ENCODE peak calls at places on chromosome 13, in five cellular contexts. K is H1, P is K562, V is GM12878, F is HCT116. T is an unnamed sample.

GRCh38 chr13:108573455-108573854 is 56.0 kb upstream of the MYO16 start:
- DNase-seq in K (no peak), P (no peak), V (no peak), F (no peak), T (no peak)

GRCh38 chr13:44932171-44932849 is 57.0 kb downstream of the NUFIP1 start:
- DNase-seq in K (no peak), P (no peak), V (no peak), F (no peak), T (no peak)

GRCh38 chr13:25375727-25376358 is 4.1 kb downstream of the ATP8A2 start:
- DNase-seq in K (peak), P (peak), V (no peak), F (peak), T (peak)

GRCh38 chr13:32622827-32623226 is 36.6 kb downstream of the PDS5B start:
- DNase-seq in K (no peak), P (no peak), V (no peak), F (no peak), T (no peak)

GRCh38 chr13:94192576-94192975 is 286.9 kb downstream of the DCT start:
- DNase-seq in K (peak), P (no peak), V (no peak), F (no peak), T (peak)

GRCh38 chr13:114199961-114200672 is 21.1 kb downstream of the CFAP97D2 start:
- DNase-seq in K (no peak), P (no peak), V (no peak), F (no peak), T (no peak)

GRCh38 chr13:106484755-106485193 is 50.7 kb downstream of the EFNB2 start:
- DNase-seq in K (no peak), P (no peak), V (no peak), F (no peak), T (no peak)

GRCh38 chr13:91719033-91719432 is 320.6 kb downstream of the GPC5 start:
- DNase-seq in K (no peak), P (no peak), V (no peak), F (no peak), T (no peak)

GRCh38 chr13:51636349-51636890 is 52.2 kb downstream of the WDFY2 start:
- DNase-seq in K (no peak), P (no peak), V (no peak), F (no peak), T (no peak)

GRCh38 chr13:91017669-91018053 is 329.8 kb upstream of the MIR17HG start:
- DNase-seq in K (peak), P (no peak), V (no peak), F (peak), T (no peak)

GRCh38 chr13:104847863-104848262 is 1687.6 kb downstream of the EFNB2 start:
- DNase-seq in K (no peak), P (no peak), V (no peak), F (no peak), T (no peak)

GRCh38 chr13:72737033-72737432 is 9.3 kb downstream of the BORA start:
- DNase-seq in K (no peak), P (no peak), V (no peak), F (no peak), T (no peak)

GRCh38 chr13:44299142-44299541 is 74.5 kb upstream of the SERP2 start:
- DNase-seq in K (no peak), P (no peak), V (no peak), F (no peak), T (no peak)

GRCh38 chr13:76709851-76710250 is 176.4 kb downstream of the KCTD12 start:
- DNase-seq in K (no peak), P (no peak), V (no peak), F (no peak), T (no peak)

GRCh38 chr13:51235186-51235585 is 13.0 kb downstream of the FAM124A start:
- DNase-seq in K (no peak), P (no peak), V (no peak), F (no peak), T (no peak)

GRCh38 chr13:88248393-88248792 is 577.2 kb downstream of the SLITRK5 start:
- DNase-seq in K (no peak), P (no peak), V (no peak), F (no peak), T (no peak)

GRCh38 chr13:76828316-76828741 is 57.9 kb downstream of the KCTD12 start:
- DNase-seq in K (no peak), P (no peak), V (no peak), F (no peak), T (no peak)

GRCh38 chr13:65597839-65598818 is 1632.0 kb downstream of the PCDH9 start:
- DNase-seq in K (no peak), P (no peak), V (no peak), F (no peak), T (no peak)

DNA sequence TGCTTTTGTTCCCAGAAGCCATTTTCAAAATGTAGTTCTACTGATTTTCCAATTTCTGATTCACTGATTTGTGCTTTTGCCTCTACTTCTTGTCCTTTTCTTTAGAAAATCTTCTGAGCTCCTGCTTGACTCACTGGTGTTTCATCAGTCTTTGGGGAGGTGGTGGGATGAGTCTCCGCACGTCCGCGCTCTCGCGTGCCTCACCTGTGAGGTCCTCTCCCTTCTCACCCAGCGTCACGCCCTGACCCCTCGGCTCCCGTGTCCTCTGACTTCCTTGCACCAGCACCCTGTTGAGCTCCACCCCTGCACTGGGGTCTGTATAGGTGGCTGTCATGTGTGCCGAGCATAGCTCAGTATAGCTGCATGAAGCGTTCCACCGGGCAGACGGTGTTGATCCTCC is 52.7 kb upstream of the MCF2L start:
- DNase-seq in K (no peak), P (no peak), V (no peak), F (no peak), T (no peak)
- TF ChIP-seq JUND in K (no peak), P (no peak), V (no peak), F (no peak), T (no peak)

GRCh38 chr13:22505489-22505888 is 675.3 kb upstream of the SGCG start:
- DNase-seq in K (no peak), P (no peak), V (no peak), F (no peak), T (no peak)

GRCh38 chr13:22506286-22506685 is 674.5 kb upstream of the SGCG start:
- DNase-seq in K (no peak), P (no peak), V (no peak), F (no peak), T (no peak)
- TF ChIP-seq JUND in K (no peak), P (no peak), V (no peak), F (no peak), T (no peak)

GRCh38 chr13:99857738-99858137 is 113.8 kb downstream of the ZIC5 start:
- DNase-seq in K (no peak), P (no peak), V (no peak), F (no peak), T (no peak)

GRCh38 chr13:99860736-99861135 is 110.8 kb downstream of the ZIC5 start:
- DNase-seq in K (no peak), P (no peak), V (no peak), F (no peak), T (no peak)

GRCh38 chr13:99856021-99856420 is 115.5 kb downstream of the ZIC5 start:
- DNase-seq in K (no peak), P (no peak), V (no peak), F (no peak), T (no peak)

GRCh38 chr13:99862243-99862642 is 109.3 kb downstream of the ZIC5 start:
- DNase-seq in K (no peak), P (no peak), V (no peak), F (no peak), T (no peak)

GRCh38 chr13:99859178-99860177 is 112.1 kb downstream of the ZIC5 start:
- DNase-seq in K (no peak), P (no peak), V (peak), F (no peak), T (no peak)
- TF ChIP-seq JUND in K (no peak), P (no peak), V (no peak), F (no peak), T (no peak)

GRCh38 chr13:110663491-110663890 is 42.4 kb downstream of the CARS2 start:
- DNase-seq in K (no peak), P (no peak), V (no peak), F (no peak), T (no peak)

GRCh38 chr13:110664673-110665072 is 41.2 kb downstream of the CARS2 start:
- DNase-seq in K (no peak), P (no peak), V (no peak), F (no peak), T (no peak)

GRCh38 chr13:110664074-110664473 is 41.8 kb downstream of the CARS2 start:
- DNase-seq in K (no peak), P (no peak), V (no peak), F (no peak), T (no peak)

GRCh38 chr13:110666255-110666533 is 39.7 kb downstream of the CARS2 start:
- DNase-seq in K (no peak), P (no peak), V (no peak), F (no peak), T (no peak)

GRCh38 chr13:110665491-110666254 is 40.2 kb downstream of the CARS2 start:
- DNase-seq in K (no peak), P (no peak), V (no peak), F (no peak), T (peak)
- TF ChIP-seq JUND in K (no peak), P (no peak), V (no peak), F (no peak), T (no peak)

GRCh38 chr13:48448285-48448962 is 35.5 kb upstream of the LPAR6 start:
- DNase-seq in K (no peak), P (no peak), V (no peak), F (no peak), T (no peak)
- TF ChIP-seq JUND in K (no peak), P (no peak), V (no peak), F (no peak), T (no peak)

DNA sequence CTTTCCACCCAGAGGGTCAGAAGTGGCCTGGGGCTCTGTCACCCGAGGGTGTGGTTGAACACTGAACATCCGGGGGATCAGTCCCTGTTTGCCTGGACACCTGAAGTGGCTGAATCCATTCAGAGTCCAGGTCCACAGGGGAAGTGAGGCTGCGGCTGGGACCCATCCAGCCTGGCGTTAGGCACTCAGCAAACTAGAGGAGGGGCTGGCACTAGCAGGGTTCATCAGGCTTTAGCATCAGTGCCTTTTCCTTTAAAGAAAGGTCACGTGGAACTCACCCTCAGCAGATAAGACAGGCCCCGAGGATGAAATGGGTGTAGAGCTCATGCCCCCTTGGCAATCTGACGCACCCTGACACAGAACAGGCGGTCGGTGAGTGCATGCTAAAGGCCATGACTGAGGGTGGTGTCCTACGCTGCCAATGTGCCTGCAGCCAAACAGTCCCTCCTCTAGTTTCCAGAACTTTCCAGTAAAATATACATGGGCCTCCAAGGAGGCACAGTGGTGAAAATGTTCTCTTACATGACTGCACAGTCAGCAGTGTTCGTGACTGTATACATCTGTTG is 72.4 kb upstream of the ARHGEF7 start:
- DNase-seq in K (no peak), P (no peak), V (no peak), F (no peak), T (no peak)
- TF ChIP-seq JUND in K (no peak), P (no peak), V (no peak), F (no peak), T (no peak)

DNA sequence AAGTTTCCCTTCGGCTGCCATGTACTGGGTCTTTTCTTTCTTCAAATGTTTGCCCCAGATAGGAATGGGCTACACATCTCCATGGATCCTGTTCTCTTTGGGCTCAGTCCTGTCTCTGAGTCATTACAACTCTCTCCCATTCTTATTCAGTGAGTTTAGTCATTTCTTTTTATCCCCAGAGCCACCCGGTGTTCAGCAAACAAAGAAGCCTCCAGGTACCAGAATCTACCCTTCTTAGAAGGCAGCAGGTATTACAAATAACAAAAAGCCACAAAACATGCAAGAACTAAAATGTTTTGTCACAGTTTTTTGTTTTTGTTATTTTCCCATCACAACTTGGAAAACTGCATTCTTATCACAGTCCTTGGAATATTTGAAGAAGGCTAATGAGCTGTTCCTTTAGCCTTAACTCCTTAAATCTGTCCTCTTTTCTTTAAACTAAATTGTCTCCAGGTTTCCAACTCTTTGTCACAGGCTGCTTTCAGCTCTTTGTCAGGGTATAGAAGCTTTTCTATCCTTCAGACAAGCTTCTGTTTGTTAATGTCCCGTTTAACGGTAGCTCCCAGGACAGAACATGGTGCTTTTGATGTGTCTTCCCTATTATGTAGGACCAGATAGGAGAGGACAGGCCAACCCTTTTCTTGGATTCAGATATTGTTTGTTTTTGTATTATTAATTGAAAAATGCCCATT is 215.5 kb upstream of the HTR2A start:
- DNase-seq in K (no peak), P (peak), V (no peak), F (no peak), T (no peak)
- TF ChIP-seq JUND in K (peak), P (no peak), V (no peak), F (no peak), T (no peak)

GRCh38 chr13:97493471-97493870 is 59.5 kb downstream of the RAP2A start:
- DNase-seq in K (no peak), P (no peak), V (no peak), F (no peak), T (no peak)

GRCh38 chr13:97490702-97491307 is 56.8 kb downstream of the RAP2A start:
- DNase-seq in K (no peak), P (no peak), V (no peak), F (no peak), T (no peak)

GRCh38 chr13:97492684-97493371 is 58.9 kb downstream of the RAP2A start:
- DNase-seq in K (no peak), P (no peak), V (no peak), F (no peak), T (peak)

GRCh38 chr13:97492257-97492656 is 58.3 kb downstream of the RAP2A start:
- DNase-seq in K (no peak), P (no peak), V (no peak), F (no peak), T (no peak)

GRCh38 chr13:97491452-97491851 is 57.5 kb downstream of the RAP2A start:
- DNase-seq in K (no peak), P (no peak), V (no peak), F (no peak), T (peak)
- TF ChIP-seq JUND in K (no peak), P (no peak), V (no peak), F (no peak), T (no peak)

T was measured in T47D.